ENCODE peak calls at places on chromosomes 7 and 10, in five cellular contexts. O is endothelial cell of umbilical vein; T is psoas muscle; U is HCT116; G is CD4-positive, alpha-beta memory T cell. X is an unnamed sample. For H3K4me1 and H3K27me3, the result is how much of the 10 kb centered on the place peaks cover.

GRCh38 chr7:24741691-24742639 is 15.3 kb downstream of the GSDME start:
- DNase-seq in G (no peak), T (peak), O (no peak), U (no peak), X (no peak)

GRCh38 chr10:97851341-97852001 is 1.8 kb downstream of the GOLGA7B start:
- DNase-seq in U (no peak), G (peak), O (no peak), T (no peak), X (no peak)

GRCh38 chr7:66696774-66697191 is 43.8 kb upstream of the RABGEF1 start:
- DNase-seq in T (no peak), U (no peak), O (no peak), G (no peak), X (no peak)

GRCh38 chr7:49775065-49775948 is 1.9 kb downstream of the VWC2 start:
- DNase-seq in U (no peak), O (no peak), T (no peak), G (no peak), X (no peak)

GRCh38 chr10:5952731-5953385 is 24.5 kb downstream of the IL15RA start:
- DNase-seq in T (no peak), U (no peak), O (no peak), G (no peak), X (no peak)

GRCh38 chr10:26437637-26438461 is at the start of gene APBB1IP:
- DNase-seq in U (no peak), T (peak), G (peak), O (no peak), X (peak)

GRCh38 chr10:43681226-43681625 is 32.5 kb upstream of the ZNF32 start:
- DNase-seq in O (no peak), U (no peak), G (no peak), T (no peak), X (no peak)

GRCh38 chr7:63072806-63073205 is 925.8 kb upstream of the ZNF722 start:
- DNase-seq in O (no peak), G (no peak), U (no peak), T (no peak), X (no peak)

GRCh38 chr7:38775503-38775902 is 133.5 kb downstream of the VPS41 start:
- DNase-seq in U (no peak), T (no peak), O (no peak), G (no peak), X (no peak)

GRCh38 chr7:156892086-156892800 is 740 bp downstream of the LMBR1 start:
- DNase-seq in U (no peak), T (peak), O (peak), G (peak), X (peak)

GRCh38 chr10:22415072-22415471 is 69.8 kb downstream of the SPAG6 start:
- DNase-seq in G (no peak), U (no peak), T (no peak), O (no peak), X (no peak)

GRCh38 chr10:33139191-33139646 is 181.2 kb upstream of the ITGB1 start:
- DNase-seq in O (no peak), T (no peak), U (no peak), G (peak), X (peak)

GRCh38 chr7:149205690-149206381 is 10.5 kb downstream of the ZNF282 start:
- DNase-seq in O (no peak), U (no peak), T (peak), G (no peak), X (no peak)

GRCh38 chr7:151592868-151593486 is 73.3 kb upstream of the RHEB start:
- DNase-seq in G (no peak), T (no peak), O (peak), U (peak), X (no peak)

GRCh38 chr7:113283861-113284260 is 165.5 kb upstream of the SMIM30 start:
- DNase-seq in U (no peak), G (no peak), O (no peak), T (no peak), X (no peak)

GRCh38 chr10:28769147-28769604 is 91.9 kb downstream of the BAMBI start:
- DNase-seq in G (no peak), O (no peak), T (no peak), U (no peak), X (no peak)

GRCh38 chr7:114533151-114533550 is 118.5 kb downstream of the FOXP2 start:
- DNase-seq in G (no peak), O (no peak), U (no peak), T (no peak), X (no peak)

GRCh38 chr7:84663224-84663623 is 468.6 kb upstream of the SEMA3A start:
- DNase-seq in G (no peak), U (no peak), T (no peak), O (no peak), X (no peak)

GRCh38 chr7:158818325-158819213 is 10.7 kb downstream of the ESYT2 start:
- DNase-seq in G (peak), U (peak), O (peak), T (peak), X (peak)

GRCh38 chr7:22178735-22179134 is 178.2 kb downstream of the RAPGEF5 start:
- DNase-seq in O (no peak), T (no peak), U (no peak), G (no peak), X (no peak)

GRCh38 chr7:26182283-26182682 is 18.3 kb downstream of the HNRNPA2B1 start:
- DNase-seq in U (no peak), O (no peak), T (peak), G (no peak), X (no peak)

GRCh38 chr10:73785721-73786511 is 510 bp downstream of the ZSWIM8 start:
- DNase-seq in T (peak), U (no peak), G (peak), O (peak), X (peak)

GRCh38 chr7:28956608-28957063 is 1.5 kb downstream of the TRIL start:
- DNase-seq in T (peak), G (no peak), O (peak), U (no peak), X (no peak)

GRCh38 chr10:114357591-114357990 is 46.7 kb downstream of the AFAP1L2 start:
- DNase-seq in U (no peak), G (no peak), T (no peak), O (no peak), X (no peak)

GRCh38 chr7:1087952-1088920 is at the start of gene GPER1:
- DNase-seq in U (peak), T (peak), O (no peak), G (no peak), X (no peak)

GRCh38 chr7:99380032-99380822 is 5.7 kb downstream of the ARPC1B start:
- DNase-seq in O (peak), U (no peak), G (peak), T (no peak), X (peak)

GRCh38 chr7:142603870-142604448 is 145.3 kb upstream of the PRSS1 start:
- DNase-seq in U (peak), O (peak), T (no peak), G (peak), X (peak)

GRCh38 chr10:23067939-23068775 is 27.2 kb upstream of the MSRB2 start:
- DNase-seq in T (peak), U (peak), O (peak), G (peak), X (peak)

GRCh38 chr7:44060091-44060947 is 5.0 kb downstream of the PGAM2 start:
- DNase-seq in O (no peak), T (peak), G (no peak), U (no peak), X (no peak)

GRCh38 chr7:8254667-8255066 is 7.3 kb downstream of the ICA1 start:
- DNase-seq in T (no peak), U (no peak), G (no peak), O (no peak), X (no peak)

GRCh38 chr10:29691564-29692064 is 56.8 kb upstream of the SVIL start:
- DNase-seq in T (no peak), U (no peak), O (peak), G (no peak), X (no peak)

GRCh38 chr7:81158189-81158588 is 239.3 kb upstream of the SEMA3C start:
- DNase-seq in O (no peak), T (no peak), G (no peak), U (no peak), X (no peak)

GRCh38 chr7:107712906-107713305 is 31.0 kb upstream of the CBLL1 start:
- DNase-seq in U (no peak), T (no peak), G (no peak), O (no peak), X (no peak)

GRCh38 chr7:27918503-27918902 is 178.5 kb downstream of the TAX1BP1 start:
- DNase-seq in O (no peak), U (no peak), G (no peak), T (no peak), X (no peak)

GRCh38 chr10:115171392-115171960 is 78.3 kb downstream of the ATRNL1 start:
- DNase-seq in G (no peak), U (peak), T (no peak), O (peak), X (no peak)

GRCh38 chr7:44240983-44241510 is 40.3 kb downstream of the YKT6 start:
- DNase-seq in T (peak), O (peak), U (peak), G (peak), X (peak)

GRCh38 chr10:96670786-96671185 is 49.5 kb downstream of the PIK3AP1 start:
- DNase-seq in G (no peak), T (no peak), U (no peak), O (no peak), X (no peak)

GRCh38 chr10:98186681-98187080 is 52.2 kb downstream of the R3HCC1L start:
- DNase-seq in T (no peak), U (no peak), O (no peak), G (no peak), X (no peak)

GRCh38 chr10:6522230-6522629 is 57.8 kb downstream of the PRKCQ start:
- DNase-seq in G (no peak), U (no peak), T (no peak), O (no peak), X (no peak)

DNA sequence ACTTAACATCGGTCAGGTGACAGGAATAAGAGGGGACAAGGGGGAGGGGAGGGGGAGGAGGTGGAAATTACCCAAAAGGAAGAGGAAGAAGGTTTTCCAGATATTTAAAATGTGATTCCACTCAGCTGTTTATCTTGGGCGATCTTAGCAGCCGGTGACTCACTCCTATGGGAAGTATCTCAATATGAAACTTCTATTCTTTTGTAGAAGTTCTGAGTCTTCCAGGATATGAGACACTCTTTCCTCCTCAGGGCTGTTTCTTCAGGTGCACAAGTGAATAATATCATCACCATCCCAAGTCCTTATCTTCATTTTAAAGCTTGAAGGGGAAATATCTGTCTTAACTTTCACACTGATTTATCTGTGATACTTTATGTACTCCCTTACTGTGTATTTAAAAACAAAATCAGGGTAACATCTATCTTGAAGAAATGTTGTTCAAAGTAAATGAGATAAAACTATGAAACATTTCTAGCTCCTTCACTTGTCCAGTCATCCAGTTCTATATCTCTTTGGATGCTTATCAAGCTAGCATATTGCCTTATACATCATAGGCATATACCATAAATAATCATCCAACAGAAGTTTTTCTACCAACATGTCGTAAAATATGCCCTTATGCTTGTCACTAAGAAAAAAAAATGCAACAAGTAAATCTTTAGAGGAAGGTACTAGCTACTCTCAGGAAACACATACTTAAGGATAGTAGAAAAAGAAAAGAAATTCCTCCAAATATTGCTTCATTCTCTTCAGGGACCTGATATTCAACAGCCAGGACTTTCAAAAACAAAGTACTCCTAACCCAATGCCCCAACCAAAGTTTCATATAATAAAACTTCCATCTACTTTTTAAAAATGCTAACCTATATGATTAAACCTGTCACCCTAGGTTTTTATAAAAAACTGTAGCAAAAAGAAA is 13.7 kb downstream of the DOCK4 start:
- DNase-seq in O (peak), U (no peak), T (no peak), G (no peak), X (no peak)
- H3K4me1 ChIP-seq in O (half or more), U (under half), T (under half), G (under half), X (under half)

GRCh38 chr10:3886666-3887251 is 101.8 kb upstream of the KLF6 start:
- DNase-seq in U (no peak), G (no peak), O (peak), T (peak), X (no peak)

GRCh38 chr10:3886191-3886590 is 101.2 kb upstream of the KLF6 start:
- DNase-seq in G (no peak), O (no peak), T (no peak), U (no peak), X (no peak)

GRCh38 chr10:3887885-3888476 is 103.0 kb upstream of the KLF6 start:
- DNase-seq in G (peak), U (no peak), T (no peak), O (peak), X (peak)

GRCh38 chr10:3889961-3890522 is 105.0 kb upstream of the KLF6 start:
- DNase-seq in G (no peak), O (peak), U (peak), T (no peak), X (no peak)

DNA sequence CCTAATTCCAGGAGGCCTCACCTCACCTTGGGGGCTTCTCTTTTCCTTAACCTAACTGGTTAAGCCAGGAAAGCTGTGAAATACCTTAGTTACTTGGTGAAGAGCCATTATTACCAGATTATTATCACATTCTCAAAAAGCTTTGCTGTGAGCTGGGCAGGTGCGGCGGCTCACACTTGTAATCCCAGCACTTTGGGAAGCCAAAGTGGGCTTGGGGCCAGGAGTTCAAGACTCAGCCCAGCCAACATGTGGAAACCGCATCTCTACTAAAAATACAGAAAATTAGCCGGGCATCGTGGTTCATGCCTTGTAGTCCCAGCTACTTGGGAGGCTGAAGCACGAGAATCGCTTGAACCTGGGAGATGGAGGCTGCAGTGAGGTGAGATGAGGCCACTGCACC is 102.4 kb upstream of the KLF6 start:
- DNase-seq in U (no peak), G (no peak), T (no peak), O (no peak), X (no peak)
- H3K27ac ChIP-seq in U (no peak), G (peak), T (peak), O (peak), X (peak)

GRCh38 chr10:123682477-123682876 is 16.3 kb downstream of the GPR26 start:
- DNase-seq in G (no peak), U (no peak), T (no peak), O (no peak), X (no peak)
- H3K27me3 ChIP-seq in G (under half), U (half or more), T (under half), O (under half), X (under half)

GRCh38 chr10:75187961-75188426 is 22.6 kb upstream of the VDAC2 start:
- DNase-seq in T (no peak), G (peak), O (peak), U (peak), X (peak)
- H3K4me1 ChIP-seq in T (under half), G (under half), O (under half), U (under half), X (under half)

GRCh38 chr7:92635538-92635937 is 45.3 kb upstream of the FAM133B start:
- DNase-seq in T (no peak), O (no peak), G (no peak), U (no peak), X (no peak)

GRCh38 chr7:92641921-92642511 is 51.8 kb upstream of the FAM133B start:
- DNase-seq in O (peak), U (no peak), G (no peak), T (no peak), X (peak)

GRCh38 chr7:92636018-92636560 is 45.9 kb upstream of the FAM133B start:
- DNase-seq in T (no peak), O (peak), U (no peak), G (no peak), X (no peak)

GRCh38 chr7:92639956-92640355 is 49.8 kb upstream of the FAM133B start:
- DNase-seq in U (no peak), G (no peak), O (no peak), T (no peak), X (no peak)

GRCh38 chr7:92639213-92639896 is 49.2 kb upstream of the FAM133B start:
- DNase-seq in U (no peak), G (no peak), T (no peak), O (no peak), X (no peak)
- H3K27ac ChIP-seq in U (no peak), G (peak), T (no peak), O (no peak), X (no peak)

GRCh38 chr7:30977222-30977621 is 13.5 kb downstream of the GHRHR start:
- DNase-seq in O (no peak), G (no peak), U (no peak), T (no peak), X (no peak)
- H3K27me3 ChIP-seq in O (under half), G (under half), U (under half), T (under half), X (under half)

DNA sequence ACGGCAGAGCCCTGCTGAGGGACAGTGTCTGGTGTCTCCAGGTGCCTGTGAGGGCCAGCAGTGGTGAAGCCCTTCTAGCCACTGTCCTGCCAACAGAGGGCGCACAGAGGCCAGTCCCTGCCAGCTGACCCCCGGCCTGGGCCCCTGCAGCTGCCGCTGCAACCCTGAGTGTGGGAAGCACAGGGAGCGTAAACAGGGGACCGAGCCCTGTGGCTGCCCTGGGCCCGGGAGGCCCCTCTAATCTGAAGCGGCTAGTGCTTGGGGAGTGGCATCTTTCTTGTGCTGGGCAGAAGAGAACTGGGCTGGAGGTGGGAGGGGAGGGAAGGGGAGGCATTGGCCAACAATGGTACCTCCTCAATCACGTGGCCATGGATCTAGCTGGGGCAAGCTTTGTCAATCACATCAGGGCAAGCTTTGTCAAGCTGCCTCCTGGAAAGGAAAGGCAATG is 34.6 kb downstream of the TRIM8 start:
- DNase-seq in O (peak), G (no peak), T (peak), U (no peak), X (no peak)
- H3K4me1 ChIP-seq in O (under half), G (under half), T (under half), U (under half), X (under half)

DNA sequence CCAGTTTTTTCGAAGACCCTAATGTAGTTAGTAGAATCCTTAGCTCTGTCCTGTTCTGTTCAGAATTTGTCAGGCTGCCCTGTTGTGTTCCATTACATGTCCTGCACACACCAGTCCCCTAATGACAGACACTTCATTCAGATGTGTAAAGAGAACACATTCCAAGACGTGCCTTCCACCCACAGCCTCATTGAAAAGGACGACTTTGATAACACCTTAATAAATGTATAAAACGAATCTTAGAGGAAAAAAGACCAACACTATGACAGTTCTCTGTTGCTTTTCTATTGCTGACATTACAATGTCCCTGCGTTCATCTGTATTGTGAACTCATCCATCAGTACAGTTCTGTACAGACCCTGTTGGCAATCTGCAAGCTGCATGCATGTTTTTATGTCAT is 3.5 kb downstream of the LRRTM3 start:
- DNase-seq in G (no peak), U (no peak), O (no peak), T (no peak), X (no peak)
- H3K27ac ChIP-seq in G (no peak), U (no peak), O (no peak), T (no peak), X (no peak)

GRCh38 chr10:8981277-8981676 is 926.8 kb downstream of the GATA3 start:
- DNase-seq in T (no peak), U (no peak), O (no peak), G (no peak), X (no peak)
- H3K27me3 ChIP-seq in T (under half), U (under half), O (under half), G (under half), X (under half)